ENCODE peak calls at places on chromosomes 1 and 21, in four cellular contexts. One of them, this sample, is unnamed.
A peak's percentile ranks its signal among the peaks of the same experiment; 100 is the strongest.

GRCh38 chr1:199282910-199283309 is 644.1 kb downstream of the PTPRC start:
- DNase-seq in stimulated activated CD4-positive, alpha-beta T cell treated with anti-CD3 and anti-CD28 coated beads, TNF-alpha, amount 100 ng/mL, for 48 hours: no peak
- DNase-seq in GM10248: no peak
- DNase-seq in fibroblast of mammary gland: no peak
- DNase-seq in this sample: no peak

GRCh38 chr1:6435547-6435946 is 11.0 kb downstream of the ESPN start:
- DNase-seq in stimulated activated CD4-positive, alpha-beta T cell treated with anti-CD3 and anti-CD28 coated beads, TNF-alpha, amount 100 ng/mL, for 48 hours: no peak
- DNase-seq in GM10248: no peak
- DNase-seq in fibroblast of mammary gland: no peak
- DNase-seq in this sample: no peak

GRCh38 chr1:207612762-207613161 is 32.2 kb upstream of the CR1L start:
- DNase-seq in stimulated activated CD4-positive, alpha-beta T cell treated with anti-CD3 and anti-CD28 coated beads, TNF-alpha, amount 100 ng/mL, for 48 hours: no peak
- DNase-seq in GM10248: no peak
- DNase-seq in fibroblast of mammary gland: no peak
- DNase-seq in this sample: no peak

GRCh38 chr21:17730782-17731181 is 88.4 kb downstream of the C21orf91 start:
- DNase-seq in stimulated activated CD4-positive, alpha-beta T cell treated with anti-CD3 and anti-CD28 coated beads, TNF-alpha, amount 100 ng/mL, for 48 hours: no peak
- DNase-seq in GM10248: no peak
- DNase-seq in fibroblast of mammary gland: no peak
- DNase-seq in this sample: no peak

GRCh38 chr1:158674302-158674701 is 12.2 kb downstream of the SPTA1 start:
- DNase-seq in stimulated activated CD4-positive, alpha-beta T cell treated with anti-CD3 and anti-CD28 coated beads, TNF-alpha, amount 100 ng/mL, for 48 hours: no peak
- DNase-seq in GM10248: no peak
- DNase-seq in fibroblast of mammary gland: no peak
- DNase-seq in this sample: no peak

GRCh38 chr1:152182431-152182830 is 23.4 kb upstream of the RPTN start:
- DNase-seq in stimulated activated CD4-positive, alpha-beta T cell treated with anti-CD3 and anti-CD28 coated beads, TNF-alpha, amount 100 ng/mL, for 48 hours: no peak
- DNase-seq in GM10248: no peak
- DNase-seq in fibroblast of mammary gland: peak; percentile 62
- DNase-seq in this sample: no peak

GRCh38 chr21:41769933-41770332 is 3.1 kb upstream of the RIPK4 start:
- DNase-seq in stimulated activated CD4-positive, alpha-beta T cell treated with anti-CD3 and anti-CD28 coated beads, TNF-alpha, amount 100 ng/mL, for 48 hours: no peak
- DNase-seq in GM10248: no peak
- DNase-seq in fibroblast of mammary gland: no peak
- DNase-seq in this sample: no peak

GRCh38 chr1:19762175-19762779 is 37.4 kb downstream of the TMCO4 start:
- DNase-seq in stimulated activated CD4-positive, alpha-beta T cell treated with anti-CD3 and anti-CD28 coated beads, TNF-alpha, amount 100 ng/mL, for 48 hours: peak; percentile 3
- DNase-seq in GM10248: peak; percentile 65
- DNase-seq in fibroblast of mammary gland: peak; percentile 36
- DNase-seq in this sample: no peak

GRCh38 chr1:65049941-65050713 is 83.8 kb upstream of the JAK1 start:
- DNase-seq in stimulated activated CD4-positive, alpha-beta T cell treated with anti-CD3 and anti-CD28 coated beads, TNF-alpha, amount 100 ng/mL, for 48 hours: no peak
- DNase-seq in GM10248: no peak
- DNase-seq in fibroblast of mammary gland: no peak
- DNase-seq in this sample: no peak

GRCh38 chr21:33261635-33262034 is 4.5 kb upstream of the IL10RB start:
- DNase-seq in stimulated activated CD4-positive, alpha-beta T cell treated with anti-CD3 and anti-CD28 coated beads, TNF-alpha, amount 100 ng/mL, for 48 hours: no peak
- DNase-seq in GM10248: no peak
- DNase-seq in fibroblast of mammary gland: peak; percentile 66
- DNase-seq in this sample: no peak

This sample was measured in aorta.